ENCODE peak calls at places on chromosome 13, in ten cellular contexts. O, M, A, S, E, F, L, C, Q and X are unnamed samples.

GRCh38 chr13:44507639-44508038 is 68.5 kb downstream of the TSC22D1 start:
- DNase-seq in O (no peak), C (no peak), A (no peak), F (no peak), M (no peak), E (no peak), Q (no peak), L (no peak), S (no peak), X (no peak)

GRCh38 chr13:108200781-108201398 is 14.4 kb downstream of the LIG4 start:
- DNase-seq in M (no peak), A (no peak), Q (no peak), F (peak; percentile 3), E (no peak), L (no peak), S (no peak), C (no peak), O (peak; percentile 43), X (no peak)

GRCh38 chr13:41411536-41411935 is 45.8 kb upstream of the RGCC start:
- DNase-seq in S (no peak), A (no peak), E (peak; percentile 57), O (peak; percentile 71), M (no peak), Q (no peak), C (no peak), L (no peak), F (peak; percentile 80), X (no peak)

GRCh38 chr13:46473806-46474205 is 79.2 kb upstream of the LRCH1 start:
- DNase-seq in O (no peak), M (no peak), L (no peak), Q (no peak), E (no peak), F (no peak), S (no peak), A (no peak), C (no peak), X (no peak)

GRCh38 chr13:90420683-90421082 is 926.8 kb upstream of the MIR17HG start:
- DNase-seq in A (no peak), L (no peak), C (no peak), Q (no peak), F (peak; percentile 16), S (no peak), E (no peak), M (no peak), O (peak; percentile 13), X (no peak)

GRCh38 chr13:102508411-102508810 is 88.4 kb upstream of the TPP2 start:
- DNase-seq in F (no peak), S (no peak), L (no peak), O (no peak), A (no peak), C (no peak), E (no peak), Q (no peak), M (no peak), X (no peak)

GRCh38 chr13:44207476-44207875 is 166.1 kb upstream of the SERP2 start:
- DNase-seq in Q (no peak), M (no peak), L (no peak), O (no peak), A (no peak), S (no peak), C (no peak), F (no peak), E (no peak), X (no peak)

GRCh38 chr13:71867101-71867814 is at the start of gene DACH1:
- DNase-seq in M (no peak), L (no peak), E (peak; percentile 86), Q (peak; percentile 49), O (peak; percentile 20), C (peak; percentile 37), S (no peak), A (peak; percentile 63), F (peak; percentile 50), X (peak; percentile 73)

GRCh38 chr13:78194904-78195639 is 276.4 kb upstream of the EDNRB start:
- DNase-seq in C (no peak), L (no peak), A (no peak), E (peak; percentile 66), O (peak; percentile 69), F (no peak), M (no peak), S (no peak), Q (no peak), X (no peak)

GRCh38 chr13:109146393-109146792 is 517.0 kb downstream of the MYO16 start:
- DNase-seq in M (no peak), E (no peak), S (no peak), Q (no peak), O (no peak), A (no peak), C (no peak), F (no peak), L (no peak), X (no peak)

GRCh38 chr13:77079902-77080413 is 53.0 kb upstream of the FBXL3 start:
- DNase-seq in O (no peak), F (no peak), A (no peak), S (no peak), E (no peak), C (no peak), L (no peak), M (no peak), Q (no peak), X (no peak)

DNA sequence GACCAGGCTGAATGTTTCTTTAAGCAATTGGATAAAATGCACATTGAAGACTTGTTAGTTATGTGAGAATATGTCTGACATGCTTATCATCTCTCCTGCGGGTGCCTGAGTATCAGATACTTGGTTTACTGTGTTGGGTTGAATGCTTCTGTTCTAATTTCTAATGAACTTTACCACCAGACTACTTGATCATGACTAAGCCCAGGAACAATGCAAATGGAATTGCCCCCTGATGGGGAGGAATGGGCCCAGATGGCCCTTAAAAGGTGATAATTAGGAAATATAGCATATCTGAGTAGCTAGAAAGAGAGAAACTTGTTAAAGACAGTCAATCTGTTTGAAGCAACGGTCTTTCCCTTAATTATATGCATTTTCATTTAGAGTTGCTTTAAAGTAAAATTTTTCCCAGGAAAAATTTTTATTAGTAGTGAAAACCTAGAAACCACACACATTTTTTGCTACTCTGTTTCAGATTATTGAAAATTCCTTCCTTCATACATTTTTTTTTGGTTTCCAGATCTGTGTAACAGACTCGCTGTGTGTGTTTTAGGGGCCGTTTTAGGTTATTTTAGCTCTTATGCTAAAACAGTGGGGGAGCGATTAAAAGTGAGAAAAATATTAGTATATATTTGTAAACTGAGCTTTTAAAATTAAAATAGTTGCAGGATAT is 186.6 kb downstream of the TM9SF2 start:
- DNase-seq in A (no peak), C (no peak), E (peak; percentile 65), S (no peak), L (no peak), Q (no peak), O (no peak), M (no peak), F (no peak), X (no peak)
- H3K4me3 ChIP-seq in A (no peak overlapping the region), C (no peak overlapping the region), E (peak overlapping the region; percentile 21), S (no peak overlapping the region), L (no peak overlapping the region), Q (no peak overlapping the region), O (no peak overlapping the region), M (no peak overlapping the region), F (no peak overlapping the region), X (no peak overlapping the region)

GRCh38 chr13:67275351-67275989 is 45.3 kb upstream of the PCDH9 start:
- DNase-seq in F (no peak), O (no peak), C (no peak), E (no peak), Q (no peak), S (no peak), A (no peak), L (no peak), M (no peak), X (no peak)
- H3K4me3 ChIP-seq in F (no peak overlapping the region), O (no peak overlapping the region), C (no peak overlapping the region), E (no peak overlapping the region), Q (no peak overlapping the region), S (no peak overlapping the region), A (no peak overlapping the region), L (no peak overlapping the region), M (no peak overlapping the region), X (no peak overlapping the region)

GRCh38 chr13:25463496-25463895 is 91.7 kb downstream of the ATP8A2 start:
- DNase-seq in F (no peak), O (peak; percentile 22), L (no peak), C (no peak), Q (no peak), A (no peak), M (no peak), E (no peak), S (no peak), X (no peak)
- H3K4me3 ChIP-seq in F (no peak overlapping the region), O (no peak overlapping the region), L (no peak overlapping the region), C (no peak overlapping the region), Q (no peak overlapping the region), A (no peak overlapping the region), M (no peak overlapping the region), E (no peak overlapping the region), S (no peak overlapping the region), X (no peak overlapping the region)

GRCh38 chr13:101415358-101416174 is 742 bp downstream of the NALCN start:
- DNase-seq in A (peak; percentile 56), E (peak; percentile 3), O (no peak), Q (no peak), S (no peak), M (no peak), F (no peak), C (no peak), L (no peak), X (no peak)

GRCh38 chr13:101417043-101417406 is 717 bp upstream of the NALCN start:
- DNase-seq in F (peak; percentile 45), M (no peak), S (no peak), Q (no peak), C (no peak), L (no peak), E (peak; percentile 9), A (no peak), O (peak; percentile 84), X (no peak)

GRCh38 chr13:101412076-101412475 is 4.2 kb downstream of the NALCN start:
- DNase-seq in O (no peak), S (no peak), F (no peak), L (no peak), Q (no peak), E (no peak), A (no peak), M (no peak), C (no peak), X (no peak)

GRCh38 chr13:101417501-101417900 is 1.2 kb upstream of the NALCN start:
- DNase-seq in S (no peak), L (no peak), Q (no peak), A (no peak), F (no peak), M (no peak), O (no peak), E (no peak), C (no peak), X (no peak)

DNA sequence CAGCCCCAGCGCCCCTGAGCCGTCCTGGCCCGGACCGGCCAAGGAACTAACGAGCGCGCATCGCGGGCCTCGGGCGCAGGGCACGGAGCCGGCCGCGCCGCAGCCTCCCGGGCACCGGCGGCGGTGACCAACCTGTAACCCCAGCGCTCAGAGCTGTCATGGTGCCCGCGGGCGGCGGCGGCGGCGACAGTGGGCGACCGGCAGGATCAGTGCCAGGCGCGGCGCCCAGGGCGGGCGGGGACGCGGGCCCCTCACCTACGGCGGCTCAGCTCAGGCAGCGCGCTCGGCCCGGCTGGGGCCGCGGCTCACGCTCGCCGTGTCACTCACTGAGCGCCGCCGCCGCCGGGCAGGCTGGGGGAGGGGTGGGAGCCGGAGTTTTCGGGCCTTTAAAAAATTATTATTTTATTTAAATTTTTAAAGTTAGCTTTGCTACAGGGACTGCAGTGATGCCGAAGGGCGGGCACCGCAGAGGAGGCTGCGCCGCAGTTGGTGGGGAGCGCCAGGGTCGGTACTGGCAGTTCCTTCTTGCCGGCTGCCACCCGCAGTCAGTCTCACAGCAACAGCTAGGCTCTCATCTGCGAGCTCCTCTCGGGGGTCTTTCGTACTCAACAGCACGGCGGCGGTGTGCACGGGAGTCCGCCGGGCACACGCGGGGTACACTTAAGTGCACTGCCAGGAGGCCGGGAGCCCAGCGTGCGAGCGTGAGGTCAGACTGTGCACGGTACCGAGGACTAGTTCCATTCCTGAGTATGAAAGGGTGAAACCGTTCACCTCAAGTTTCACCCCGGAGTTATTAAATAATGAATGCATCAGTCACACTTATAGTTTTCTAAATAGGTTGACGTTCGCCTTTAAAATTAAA is at the start of gene NALCN:
- DNase-seq in Q (peak; percentile 41), A (peak; percentile 79), O (no peak), F (no peak), E (peak; percentile 71), C (no peak), S (no peak), L (no peak), M (no peak), X (peak; percentile 55)
- H3K4me3 ChIP-seq in Q (peak within 1 kb of the TSS; percentile 55), A (peak within 1 kb of the TSS; percentile 30), O (peak within 1 kb of the TSS; percentile 65), F (peak within 1 kb of the TSS; percentile 63), E (peak within 1 kb of the TSS; percentile 58), C (peak within 1 kb of the TSS; percentile 45), S (peak within 1 kb of the TSS; percentile 47), L (no peak within 1 kb of the TSS), M (peak within 1 kb of the TSS; percentile 71), X (peak within 1 kb of the TSS; percentile 74)